ENCODE peak calls at places on chromosome 2, in five cellular contexts. Q, E, H, D and I are unnamed samples.

GRCh38 chr2:191617589-191617988 is 60.3 kb upstream of the NABP1 start:
- DNase-seq in Q (no peak), E (no peak), H (peak), D (no peak), I (no peak)

GRCh38 chr2:864501-865106 is 86.0 kb upstream of the SNTG2 start:
- DNase-seq in Q (no peak), E (no peak), H (no peak), D (no peak), I (no peak)

GRCh38 chr2:1266311-1266710 is 147.0 kb upstream of the TPO start:
- DNase-seq in Q (no peak), E (no peak), H (no peak), D (no peak), I (no peak)

GRCh38 chr2:190930411-190930810 is 49.8 kb downstream of the GLS start:
- DNase-seq in Q (no peak), E (peak), H (no peak), D (no peak), I (no peak)

GRCh38 chr2:24489465-24489864 is 1.6 kb upstream of the NCOA1 start:
- DNase-seq in Q (no peak), E (no peak), H (no peak), D (no peak), I (no peak)

GRCh38 chr2:118576109-118576855 is 271.2 kb downstream of the EN1 start:
- DNase-seq in Q (no peak), E (no peak), H (no peak), D (no peak), I (no peak)

GRCh38 chr2:219492575-219492974 is 6.1 kb upstream of the GMPPA start:
- DNase-seq in Q (no peak), E (no peak), H (no peak), D (no peak), I (no peak)

GRCh38 chr2:70510213-70510820 is 43.3 kb downstream of the TGFA start:
- DNase-seq in Q (no peak), E (no peak), H (peak), D (no peak), I (no peak)

GRCh38 chr2:217943379-217944321 is 59.1 kb downstream of the TNS1 start:
- DNase-seq in Q (peak), E (no peak), H (peak), D (peak), I (peak)